ENCODE peak calls at places on chromosomes 13 and 19, in five cellular contexts. C, I, T, Y and V are unnamed samples.

GRCh38 chr19:13839938-13840750 is 36.8 kb upstream of the NANOS3 start:
- DNase-seq in C (peak), I (peak), T (no peak), Y (peak), V (no peak)

GRCh38 chr19:41449079-41449864 is 6.3 kb downstream of the ERICH4 start:
- DNase-seq in C (peak), I (peak), T (peak), Y (peak), V (peak)

GRCh38 chr19:8361921-8362793 is 1.8 kb upstream of the ANGPTL4 start:
- DNase-seq in C (peak), I (peak), T (peak), Y (no peak), V (no peak)

GRCh38 chr19:12834418-12834943 is at the start of gene RTBDN:
- DNase-seq in C (no peak), I (peak), T (no peak), Y (no peak), V (no peak)

GRCh38 chr19:21680026-21680425 is 87.4 kb downstream of the ZNF100 start:
- DNase-seq in C (no peak), I (no peak), T (no peak), Y (no peak), V (no peak)

GRCh38 chr19:45099465-45100201 is 6.7 kb downstream of the PPP1R37 start:
- DNase-seq in C (no peak), I (peak), T (no peak), Y (no peak), V (no peak)

GRCh38 chr13:49584771-49585182 is 581 bp downstream of the RCBTB1 start:
- DNase-seq in C (no peak), I (no peak), T (no peak), Y (no peak), V (peak)

GRCh38 chr13:101554420-101555125 is 102.1 kb downstream of the ITGBL1 start:
- DNase-seq in C (no peak), I (no peak), T (no peak), Y (no peak), V (no peak)

GRCh38 chr13:34011552-34012085 is 193.7 kb downstream of the RFC3 start:
- DNase-seq in C (no peak), I (no peak), T (no peak), Y (no peak), V (no peak)

GRCh38 chr19:16316506-16316882 is 8.1 kb upstream of the KLF2 start:
- DNase-seq in C (no peak), I (no peak), T (no peak), Y (no peak), V (no peak)

GRCh38 chr19:862529-863304 is 3.3 kb downstream of the CFD start:
- DNase-seq in C (peak), I (peak), T (peak), Y (peak), V (peak)